ENCODE peak calls at places on chromosome 7, in seven cellular contexts. S is upper lobe of right lung; K is HL-60; J is brain microvascular endothelial cell; P is CD4-positive, alpha-beta T cell; A is cardiac muscle cell; L is tibial artery. U is an unnamed sample.
A peak's percentile ranks its signal among the peaks of the same experiment; 100 is the strongest.

GRCh38 chr7:151249732-151250072 is 1.2 kb upstream of the SMARCD3 start:
- DNase-seq in J (peak; percentile 8), P (no peak), A (peak; percentile 77), S (no peak), K (no peak), L (peak; percentile 92), U (peak; percentile 87)

GRCh38 chr7:30285067-30285530 is 702 bp downstream of the ZNRF2 start:
- DNase-seq in A (peak; percentile 52), L (peak; percentile 68), J (no peak), K (no peak), S (no peak), P (peak; percentile 34), U (peak; percentile 68)

GRCh38 chr7:140924019-140924820 is 509 bp downstream of the BRAF start:
- DNase-seq in A (peak; percentile 57), J (peak; percentile 64), L (peak; percentile 84), S (peak; percentile 91), P (peak; percentile 72), K (no peak), U (peak; percentile 88)

GRCh38 chr7:1969459-1970284 is 263.1 kb downstream of the MAD1L1 start:
- DNase-seq in A (no peak), J (no peak), K (no peak), L (peak; percentile 24), P (no peak), S (peak; percentile 46), U (no peak)

GRCh38 chr7:47093254-47093798 is 488.6 kb downstream of the TNS3 start:
- DNase-seq in S (no peak), K (no peak), L (no peak), P (no peak), J (no peak), A (no peak), U (no peak)

GRCh38 chr7:131212114-131212513 is 115.6 kb upstream of the MKLN1 start:
- DNase-seq in P (no peak), S (no peak), K (no peak), J (peak; percentile 24), L (no peak), A (peak; percentile 50), U (no peak)

GRCh38 chr7:42617781-42618457 is 294.0 kb downstream of the C7orf25 start:
- DNase-seq in J (no peak), S (no peak), A (peak; percentile 9), P (no peak), L (no peak), K (no peak), U (no peak)

GRCh38 chr7:140059288-140060242 is 3.2 kb downstream of the PARP12 start:
- DNase-seq in A (peak; percentile 95), L (peak; percentile 73), P (peak; percentile 25), K (no peak), S (no peak), J (peak; percentile 94), U (no peak)

GRCh38 chr7:150963707-150964559 is 14.2 kb downstream of the KCNH2 start:
- DNase-seq in P (no peak), K (no peak), L (no peak), J (no peak), A (no peak), S (no peak), U (no peak)

GRCh38 chr7:129188372-129188891 is at the start of gene SMO:
- DNase-seq in A (peak; percentile 70), K (no peak), P (no peak), J (no peak), L (no peak), S (no peak), U (peak; percentile 81)

GRCh38 chr7:121624922-121625321 is 228.8 kb upstream of the FAM3C start:
- DNase-seq in L (no peak), J (peak; percentile 70), P (no peak), A (peak; percentile 74), S (no peak), K (no peak), U (peak; percentile 64)

GRCh38 chr7:110650313-110650712 is 440.6 kb upstream of the LRRN3 start:
- DNase-seq in A (no peak), P (no peak), L (no peak), J (no peak), S (no peak), K (no peak), U (no peak)

GRCh38 chr7:81416648-81417047 is 353.2 kb downstream of the HGF start:
- DNase-seq in K (no peak), P (no peak), A (no peak), J (no peak), S (no peak), L (no peak), U (no peak)

GRCh38 chr7:15889501-15889900 is 203.0 kb upstream of the MEOX2 start:
- DNase-seq in P (no peak), J (peak; percentile 5), A (peak; percentile 13), L (no peak), S (no peak), K (no peak), U (no peak)

GRCh38 chr7:157032644-157033482 is 22.4 kb upstream of the MNX1 start:
- DNase-seq in S (peak; percentile 45), A (no peak), J (no peak), L (no peak), K (no peak), P (no peak), U (no peak)

GRCh38 chr7:151017953-151018420 is 6.3 kb downstream of the ATG9B start:
- DNase-seq in A (peak; percentile 57), P (peak; percentile 78), L (no peak), J (peak; percentile 35), K (peak; percentile 69), S (peak; percentile 87), U (peak; percentile 78)

GRCh38 chr7:44213872-44214595 is 13.3 kb downstream of the YKT6 start:
- DNase-seq in L (peak; percentile 54), K (no peak), P (no peak), A (peak; percentile 57), S (peak; percentile 40), J (peak; percentile 27), U (peak; percentile 53)

GRCh38 chr7:112383671-112384417 is 66.4 kb upstream of the IFRD1 start:
- DNase-seq in S (no peak), A (peak; percentile 43), P (no peak), K (no peak), J (no peak), L (no peak), U (no peak)

GRCh38 chr7:155147172-155147571 is 77.0 kb downstream of the HTR5A start:
- DNase-seq in L (no peak), A (no peak), P (no peak), J (no peak), K (no peak), S (no peak), U (no peak)

GRCh38 chr7:155144371-155144770 is 74.2 kb downstream of the HTR5A start:
- DNase-seq in J (no peak), L (no peak), P (no peak), K (no peak), S (no peak), A (no peak), U (no peak)

GRCh38 chr7:155143381-155143780 is 73.3 kb downstream of the HTR5A start:
- DNase-seq in J (no peak), L (no peak), A (no peak), K (no peak), P (no peak), S (no peak), U (no peak)

GRCh38 chr7:155145477-155146255 is 75.5 kb downstream of the HTR5A start:
- DNase-seq in K (no peak), A (no peak), P (no peak), L (no peak), J (no peak), S (no peak), U (no peak)

DNA sequence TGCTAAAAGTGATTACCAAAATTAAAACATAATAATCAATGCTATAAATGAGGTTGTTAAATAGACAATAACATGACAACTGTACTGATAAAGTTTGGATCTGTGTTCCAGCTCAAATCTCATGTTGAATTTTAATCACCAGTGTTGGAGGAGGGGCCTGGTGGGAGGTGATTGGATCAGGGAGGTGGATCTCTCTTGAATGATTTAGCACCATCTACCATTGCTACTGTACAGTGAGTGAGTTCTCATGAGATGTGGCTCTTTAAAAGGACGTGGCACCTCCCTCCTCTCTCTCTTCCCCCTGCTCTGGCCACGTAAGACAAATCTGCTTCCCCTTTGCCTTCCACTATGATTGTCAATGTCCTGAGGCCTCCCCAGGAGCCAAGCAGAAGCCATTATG is 77.5 kb downstream of the HTR5A start:
- DNase-seq in K (peak; percentile 4), A (no peak), P (no peak), J (no peak), L (no peak), S (no peak), U (no peak)
- H3K27ac ChIP-seq in K (no peak overlapping the region), A (no peak overlapping the region), P (no peak overlapping the region), J (no peak overlapping the region), L (no peak overlapping the region), S (no peak overlapping the region), U (no peak overlapping the region)

GRCh38 chr7:116219288-116219687 is 8.9 kb downstream of the TES start:
- DNase-seq in L (no peak), P (no peak), J (no peak), S (no peak), K (no peak), A (no peak), U (no peak)
- H3K27ac ChIP-seq in L (peak overlapping the region; percentile 93), P (no peak overlapping the region), J (peak overlapping the region; percentile 69), S (no peak overlapping the region), K (no peak overlapping the region), A (no peak overlapping the region), U (peak overlapping the region; percentile 97)

DNA sequence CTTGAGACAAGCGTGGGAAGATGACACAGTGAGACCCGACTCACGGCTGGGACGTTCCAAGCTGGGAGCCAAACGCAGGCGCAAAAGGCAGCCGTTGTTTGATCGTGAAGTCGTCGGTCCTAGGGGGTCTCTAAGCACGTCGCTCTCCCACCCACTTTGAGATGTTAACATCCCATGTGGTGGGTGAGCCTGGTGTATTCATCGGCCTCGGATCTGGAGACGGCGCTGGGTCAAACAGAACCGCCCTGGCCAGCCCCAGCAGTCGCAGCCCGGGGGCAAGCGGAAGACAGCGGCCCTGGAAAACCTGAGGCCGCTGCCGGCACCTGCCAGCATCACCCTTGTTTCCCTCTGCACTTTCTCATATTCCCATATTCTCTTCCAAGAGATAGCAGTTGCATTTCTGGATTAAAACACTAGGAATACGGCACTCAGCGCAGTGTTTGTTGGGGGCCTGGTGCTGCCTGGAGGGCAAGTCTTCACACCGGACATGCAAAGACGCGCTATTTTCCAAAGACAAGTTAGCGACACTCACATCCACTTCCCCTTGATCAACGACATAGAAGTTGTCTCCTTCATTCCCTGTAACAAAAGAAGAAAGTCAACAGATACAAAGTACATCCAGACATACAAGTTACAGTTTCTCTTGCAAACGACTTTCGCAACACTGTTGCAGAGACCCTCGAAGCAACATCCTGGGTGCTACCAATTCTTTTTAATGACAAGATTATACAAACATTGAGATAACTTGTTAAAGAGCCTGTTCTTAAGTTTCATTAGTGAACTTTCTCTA is 86.2 kb upstream of the PDGFA start:
- DNase-seq in A (no peak), S (no peak), J (no peak), L (no peak), K (no peak), P (no peak), U (no peak)
- H3K27ac ChIP-seq in A (no peak overlapping the region), S (peak overlapping the region; percentile 92), J (no peak overlapping the region), L (peak overlapping the region; percentile 89), K (no peak overlapping the region), P (peak overlapping the region; percentile 96), U (no peak overlapping the region)

GRCh38 chr7:148135106-148135505 is 455.5 kb upstream of the C7orf33 start:
- DNase-seq in A (peak; percentile 57), P (no peak), S (no peak), K (no peak), J (peak; percentile 8), L (no peak), U (no peak)
- H3K27ac ChIP-seq in A (no peak overlapping the region), P (no peak overlapping the region), S (no peak overlapping the region), K (no peak overlapping the region), J (no peak overlapping the region), L (no peak overlapping the region), U (no peak overlapping the region)

GRCh38 chr7:94375167-94375566 is 19.5 kb upstream of the COL1A2 start:
- DNase-seq in S (no peak), J (peak; percentile 94), A (peak; percentile 98), K (no peak), P (no peak), L (peak; percentile 81), U (peak; percentile 94)
- H3K27ac ChIP-seq in S (peak overlapping the region; percentile 80), J (peak overlapping the region; percentile 99), A (peak overlapping the region; percentile 53), K (no peak overlapping the region), P (no peak overlapping the region), L (peak overlapping the region; percentile 84), U (peak overlapping the region; percentile 95)

U was measured in sigmoid colon.